ENCODE peak calls at places on chromosomes 5 and 9, in seven cellular contexts. One of them, this sample, is unnamed.
A peak's percentile ranks its signal among the peaks of the same experiment; 100 is the strongest.

GRCh38 chr9:2729003-2729402 is 11.7 kb downstream of the KCNV2 start:
- DNase-seq in activated CD8-positive, alpha-beta memory T cell treated with anti-CD3 and anti-CD28 coated beads for 48 hours: no peak
- DNase-seq in stimulated activated CD8-positive, alpha-beta memory T cell treated with anti-CD3 and anti-CD28 coated beads, Interleukin-15, amount 100 ng/mL, for 48 hours: no peak
- DNase-seq in HS-5: peak; percentile 33
- DNase-seq in A673: no peak
- DNase-seq in activated T-cell treated with anti-CD3 and anti-CD28 coated beads for 24 hours: no peak
- DNase-seq in NCI-H2081: no peak
- DNase-seq in this sample: no peak

GRCh38 chr9:87069690-87070089 is 122.4 kb upstream of the GAS1 start:
- DNase-seq in activated CD8-positive, alpha-beta memory T cell treated with anti-CD3 and anti-CD28 coated beads for 48 hours: no peak
- DNase-seq in stimulated activated CD8-positive, alpha-beta memory T cell treated with anti-CD3 and anti-CD28 coated beads, Interleukin-15, amount 100 ng/mL, for 48 hours: no peak
- DNase-seq in HS-5: no peak
- DNase-seq in A673: no peak
- DNase-seq in activated T-cell treated with anti-CD3 and anti-CD28 coated beads for 24 hours: no peak
- DNase-seq in NCI-H2081: no peak
- DNase-seq in this sample: no peak

GRCh38 chr5:17316973-17317459 is 99.6 kb downstream of the BASP1 start:
- DNase-seq in activated CD8-positive, alpha-beta memory T cell treated with anti-CD3 and anti-CD28 coated beads for 48 hours: no peak
- DNase-seq in stimulated activated CD8-positive, alpha-beta memory T cell treated with anti-CD3 and anti-CD28 coated beads, Interleukin-15, amount 100 ng/mL, for 48 hours: no peak
- DNase-seq in HS-5: no peak
- DNase-seq in A673: peak; percentile 65
- DNase-seq in activated T-cell treated with anti-CD3 and anti-CD28 coated beads for 24 hours: no peak
- DNase-seq in NCI-H2081: no peak
- DNase-seq in this sample: no peak

GRCh38 chr5:67214713-67215591 is 18.4 kb upstream of the CD180 start:
- DNase-seq in activated CD8-positive, alpha-beta memory T cell treated with anti-CD3 and anti-CD28 coated beads for 48 hours: no peak
- DNase-seq in stimulated activated CD8-positive, alpha-beta memory T cell treated with anti-CD3 and anti-CD28 coated beads, Interleukin-15, amount 100 ng/mL, for 48 hours: no peak
- DNase-seq in HS-5: no peak
- DNase-seq in A673: no peak
- DNase-seq in activated T-cell treated with anti-CD3 and anti-CD28 coated beads for 24 hours: no peak
- DNase-seq in NCI-H2081: no peak
- DNase-seq in this sample: no peak

GRCh38 chr9:108093773-108094675 is 604.5 kb upstream of the KLF4 start:
- DNase-seq in activated CD8-positive, alpha-beta memory T cell treated with anti-CD3 and anti-CD28 coated beads for 48 hours: no peak
- DNase-seq in stimulated activated CD8-positive, alpha-beta memory T cell treated with anti-CD3 and anti-CD28 coated beads, Interleukin-15, amount 100 ng/mL, for 48 hours: no peak
- DNase-seq in HS-5: no peak
- DNase-seq in A673: no peak
- DNase-seq in activated T-cell treated with anti-CD3 and anti-CD28 coated beads for 24 hours: no peak
- DNase-seq in NCI-H2081: no peak
- DNase-seq in this sample: no peak

GRCh38 chr5:175658299-175659145 is 651 bp downstream of the HRH2 start:
- DNase-seq in activated CD8-positive, alpha-beta memory T cell treated with anti-CD3 and anti-CD28 coated beads for 48 hours: no peak
- DNase-seq in stimulated activated CD8-positive, alpha-beta memory T cell treated with anti-CD3 and anti-CD28 coated beads, Interleukin-15, amount 100 ng/mL, for 48 hours: no peak
- DNase-seq in HS-5: no peak
- DNase-seq in A673: no peak
- DNase-seq in activated T-cell treated with anti-CD3 and anti-CD28 coated beads for 24 hours: peak; percentile 32
- DNase-seq in NCI-H2081: no peak
- DNase-seq in this sample: no peak

GRCh38 chr9:127092041-127092608 is 30.3 kb downstream of the ANGPTL2 start:
- DNase-seq in activated CD8-positive, alpha-beta memory T cell treated with anti-CD3 and anti-CD28 coated beads for 48 hours: no peak
- DNase-seq in stimulated activated CD8-positive, alpha-beta memory T cell treated with anti-CD3 and anti-CD28 coated beads, Interleukin-15, amount 100 ng/mL, for 48 hours: no peak
- DNase-seq in HS-5: no peak
- DNase-seq in A673: no peak
- DNase-seq in activated T-cell treated with anti-CD3 and anti-CD28 coated beads for 24 hours: no peak
- DNase-seq in NCI-H2081: no peak
- DNase-seq in this sample: no peak

GRCh38 chr5:3905521-3905920 is 309.9 kb downstream of the IRX1 start:
- DNase-seq in activated CD8-positive, alpha-beta memory T cell treated with anti-CD3 and anti-CD28 coated beads for 48 hours: no peak
- DNase-seq in stimulated activated CD8-positive, alpha-beta memory T cell treated with anti-CD3 and anti-CD28 coated beads, Interleukin-15, amount 100 ng/mL, for 48 hours: no peak
- DNase-seq in HS-5: no peak
- DNase-seq in A673: no peak
- DNase-seq in activated T-cell treated with anti-CD3 and anti-CD28 coated beads for 24 hours: no peak
- DNase-seq in NCI-H2081: no peak
- DNase-seq in this sample: no peak

GRCh38 chr9:91122755-91123154 is 239.0 kb downstream of the AUH start:
- DNase-seq in activated CD8-positive, alpha-beta memory T cell treated with anti-CD3 and anti-CD28 coated beads for 48 hours: no peak
- DNase-seq in stimulated activated CD8-positive, alpha-beta memory T cell treated with anti-CD3 and anti-CD28 coated beads, Interleukin-15, amount 100 ng/mL, for 48 hours: no peak
- DNase-seq in HS-5: no peak
- DNase-seq in A673: no peak
- DNase-seq in activated T-cell treated with anti-CD3 and anti-CD28 coated beads for 24 hours: no peak
- DNase-seq in NCI-H2081: no peak
- DNase-seq in this sample: no peak

GRCh38 chr9:105246656-105247162 is 2.3 kb downstream of the SLC44A1 start:
- DNase-seq in activated CD8-positive, alpha-beta memory T cell treated with anti-CD3 and anti-CD28 coated beads for 48 hours: no peak
- DNase-seq in stimulated activated CD8-positive, alpha-beta memory T cell treated with anti-CD3 and anti-CD28 coated beads, Interleukin-15, amount 100 ng/mL, for 48 hours: no peak
- DNase-seq in HS-5: no peak
- DNase-seq in A673: no peak
- DNase-seq in activated T-cell treated with anti-CD3 and anti-CD28 coated beads for 24 hours: no peak
- DNase-seq in NCI-H2081: no peak
- DNase-seq in this sample: no peak

GRCh38 chr5:91225848-91226686 is 157.1 kb downstream of the ARRDC3 start:
- DNase-seq in activated CD8-positive, alpha-beta memory T cell treated with anti-CD3 and anti-CD28 coated beads for 48 hours: peak; percentile 8
- DNase-seq in stimulated activated CD8-positive, alpha-beta memory T cell treated with anti-CD3 and anti-CD28 coated beads, Interleukin-15, amount 100 ng/mL, for 48 hours: peak; percentile 8
- DNase-seq in HS-5: no peak
- DNase-seq in A673: no peak
- DNase-seq in activated T-cell treated with anti-CD3 and anti-CD28 coated beads for 24 hours: peak; percentile 44
- DNase-seq in NCI-H2081: peak; percentile 12
- DNase-seq in this sample: no peak

GRCh38 chr5:35853652-35854051 is 3.0 kb upstream of the IL7R start:
- DNase-seq in activated CD8-positive, alpha-beta memory T cell treated with anti-CD3 and anti-CD28 coated beads for 48 hours: no peak
- DNase-seq in stimulated activated CD8-positive, alpha-beta memory T cell treated with anti-CD3 and anti-CD28 coated beads, Interleukin-15, amount 100 ng/mL, for 48 hours: peak; percentile 61
- DNase-seq in HS-5: no peak
- DNase-seq in A673: no peak
- DNase-seq in activated T-cell treated with anti-CD3 and anti-CD28 coated beads for 24 hours: no peak
- DNase-seq in NCI-H2081: no peak
- DNase-seq in this sample: no peak

GRCh38 chr9:95771556-95772280 is 103.8 kb upstream of the ERCC6L2 start:
- DNase-seq in activated CD8-positive, alpha-beta memory T cell treated with anti-CD3 and anti-CD28 coated beads for 48 hours: no peak
- DNase-seq in stimulated activated CD8-positive, alpha-beta memory T cell treated with anti-CD3 and anti-CD28 coated beads, Interleukin-15, amount 100 ng/mL, for 48 hours: no peak
- DNase-seq in HS-5: no peak
- DNase-seq in A673: peak; percentile 50
- DNase-seq in activated T-cell treated with anti-CD3 and anti-CD28 coated beads for 24 hours: no peak
- DNase-seq in NCI-H2081: peak; percentile 25
- DNase-seq in this sample: peak; percentile 45

GRCh38 chr5:124231240-124231639 is 515.2 kb downstream of the ZNF608 start:
- DNase-seq in activated CD8-positive, alpha-beta memory T cell treated with anti-CD3 and anti-CD28 coated beads for 48 hours: no peak
- DNase-seq in stimulated activated CD8-positive, alpha-beta memory T cell treated with anti-CD3 and anti-CD28 coated beads, Interleukin-15, amount 100 ng/mL, for 48 hours: no peak
- DNase-seq in HS-5: no peak
- DNase-seq in A673: no peak
- DNase-seq in activated T-cell treated with anti-CD3 and anti-CD28 coated beads for 24 hours: no peak
- DNase-seq in NCI-H2081: no peak
- DNase-seq in this sample: no peak

GRCh38 chr9:119675951-119676350 is 306.7 kb upstream of the BRINP1 start:
- DNase-seq in activated CD8-positive, alpha-beta memory T cell treated with anti-CD3 and anti-CD28 coated beads for 48 hours: no peak
- DNase-seq in stimulated activated CD8-positive, alpha-beta memory T cell treated with anti-CD3 and anti-CD28 coated beads, Interleukin-15, amount 100 ng/mL, for 48 hours: no peak
- DNase-seq in HS-5: no peak
- DNase-seq in A673: no peak
- DNase-seq in activated T-cell treated with anti-CD3 and anti-CD28 coated beads for 24 hours: no peak
- DNase-seq in NCI-H2081: peak; percentile 84
- DNase-seq in this sample: no peak

GRCh38 chr5:149153751-149154610 is 12.7 kb downstream of the ABLIM3 start:
- DNase-seq in activated CD8-positive, alpha-beta memory T cell treated with anti-CD3 and anti-CD28 coated beads for 48 hours: no peak
- DNase-seq in stimulated activated CD8-positive, alpha-beta memory T cell treated with anti-CD3 and anti-CD28 coated beads, Interleukin-15, amount 100 ng/mL, for 48 hours: no peak
- DNase-seq in HS-5: no peak
- DNase-seq in A673: no peak
- DNase-seq in activated T-cell treated with anti-CD3 and anti-CD28 coated beads for 24 hours: no peak
- DNase-seq in NCI-H2081: no peak
- DNase-seq in this sample: no peak

GRCh38 chr9:68852941-68853340 is 147.9 kb downstream of the PIP5K1B start:
- DNase-seq in activated CD8-positive, alpha-beta memory T cell treated with anti-CD3 and anti-CD28 coated beads for 48 hours: no peak
- DNase-seq in stimulated activated CD8-positive, alpha-beta memory T cell treated with anti-CD3 and anti-CD28 coated beads, Interleukin-15, amount 100 ng/mL, for 48 hours: no peak
- DNase-seq in HS-5: no peak
- DNase-seq in A673: no peak
- DNase-seq in activated T-cell treated with anti-CD3 and anti-CD28 coated beads for 24 hours: no peak
- DNase-seq in NCI-H2081: no peak
- DNase-seq in this sample: no peak

GRCh38 chr5:107853696-107854095 is 183.0 kb upstream of the EFNA5 start:
- DNase-seq in activated CD8-positive, alpha-beta memory T cell treated with anti-CD3 and anti-CD28 coated beads for 48 hours: no peak
- DNase-seq in stimulated activated CD8-positive, alpha-beta memory T cell treated with anti-CD3 and anti-CD28 coated beads, Interleukin-15, amount 100 ng/mL, for 48 hours: no peak
- DNase-seq in HS-5: no peak
- DNase-seq in A673: no peak
- DNase-seq in activated T-cell treated with anti-CD3 and anti-CD28 coated beads for 24 hours: no peak
- DNase-seq in NCI-H2081: no peak
- DNase-seq in this sample: no peak

GRCh38 chr9:137972988-137973470 is 95.4 kb downstream of the CACNA1B start:
- DNase-seq in activated CD8-positive, alpha-beta memory T cell treated with anti-CD3 and anti-CD28 coated beads for 48 hours: no peak
- DNase-seq in stimulated activated CD8-positive, alpha-beta memory T cell treated with anti-CD3 and anti-CD28 coated beads, Interleukin-15, amount 100 ng/mL, for 48 hours: no peak
- DNase-seq in HS-5: no peak
- DNase-seq in A673: no peak
- DNase-seq in activated T-cell treated with anti-CD3 and anti-CD28 coated beads for 24 hours: no peak
- DNase-seq in NCI-H2081: no peak
- DNase-seq in this sample: no peak

GRCh38 chr5:93461751-93462150 is 119.3 kb downstream of the NR2F1-AS1 start:
- DNase-seq in activated CD8-positive, alpha-beta memory T cell treated with anti-CD3 and anti-CD28 coated beads for 48 hours: no peak
- DNase-seq in stimulated activated CD8-positive, alpha-beta memory T cell treated with anti-CD3 and anti-CD28 coated beads, Interleukin-15, amount 100 ng/mL, for 48 hours: no peak
- DNase-seq in HS-5: peak; percentile 28
- DNase-seq in A673: no peak
- DNase-seq in activated T-cell treated with anti-CD3 and anti-CD28 coated beads for 24 hours: no peak
- DNase-seq in NCI-H2081: no peak
- DNase-seq in this sample: no peak

GRCh38 chr9:37507586-37508134 is 21.9 kb downstream of the POLR1E start:
- DNase-seq in activated CD8-positive, alpha-beta memory T cell treated with anti-CD3 and anti-CD28 coated beads for 48 hours: no peak
- DNase-seq in stimulated activated CD8-positive, alpha-beta memory T cell treated with anti-CD3 and anti-CD28 coated beads, Interleukin-15, amount 100 ng/mL, for 48 hours: no peak
- DNase-seq in HS-5: no peak
- DNase-seq in A673: no peak
- DNase-seq in activated T-cell treated with anti-CD3 and anti-CD28 coated beads for 24 hours: no peak
- DNase-seq in NCI-H2081: no peak
- DNase-seq in this sample: no peak

GRCh38 chr9:111533099-111533785 is 8.3 kb downstream of the ZNF483 start:
- DNase-seq in activated CD8-positive, alpha-beta memory T cell treated with anti-CD3 and anti-CD28 coated beads for 48 hours: no peak
- DNase-seq in stimulated activated CD8-positive, alpha-beta memory T cell treated with anti-CD3 and anti-CD28 coated beads, Interleukin-15, amount 100 ng/mL, for 48 hours: no peak
- DNase-seq in HS-5: no peak
- DNase-seq in A673: no peak
- DNase-seq in activated T-cell treated with anti-CD3 and anti-CD28 coated beads for 24 hours: no peak
- DNase-seq in NCI-H2081: no peak
- DNase-seq in this sample: no peak

GRCh38 chr5:33068786-33069185 is 357.7 kb downstream of the NPR3 start:
- DNase-seq in activated CD8-positive, alpha-beta memory T cell treated with anti-CD3 and anti-CD28 coated beads for 48 hours: no peak
- DNase-seq in stimulated activated CD8-positive, alpha-beta memory T cell treated with anti-CD3 and anti-CD28 coated beads, Interleukin-15, amount 100 ng/mL, for 48 hours: no peak
- DNase-seq in HS-5: no peak
- DNase-seq in A673: no peak
- DNase-seq in activated T-cell treated with anti-CD3 and anti-CD28 coated beads for 24 hours: no peak
- DNase-seq in NCI-H2081: no peak
- DNase-seq in this sample: no peak

GRCh38 chr5:93603711-93604118 is 20.7 kb downstream of the NR2F1 start:
- DNase-seq in activated CD8-positive, alpha-beta memory T cell treated with anti-CD3 and anti-CD28 coated beads for 48 hours: no peak
- DNase-seq in stimulated activated CD8-positive, alpha-beta memory T cell treated with anti-CD3 and anti-CD28 coated beads, Interleukin-15, amount 100 ng/mL, for 48 hours: no peak
- DNase-seq in HS-5: no peak
- DNase-seq in A673: no peak
- DNase-seq in activated T-cell treated with anti-CD3 and anti-CD28 coated beads for 24 hours: no peak
- DNase-seq in NCI-H2081: no peak
- DNase-seq in this sample: no peak

GRCh38 chr5:131640043-131640856 is 5.2 kb upstream of the RAPGEF6 start:
- DNase-seq in activated CD8-positive, alpha-beta memory T cell treated with anti-CD3 and anti-CD28 coated beads for 48 hours: no peak
- DNase-seq in stimulated activated CD8-positive, alpha-beta memory T cell treated with anti-CD3 and anti-CD28 coated beads, Interleukin-15, amount 100 ng/mL, for 48 hours: peak; percentile 53
- DNase-seq in HS-5: no peak
- DNase-seq in A673: no peak
- DNase-seq in activated T-cell treated with anti-CD3 and anti-CD28 coated beads for 24 hours: peak; percentile 53
- DNase-seq in NCI-H2081: no peak
- DNase-seq in this sample: no peak

GRCh38 chr5:107466233-107466769 is 204.4 kb downstream of the EFNA5 start:
- DNase-seq in activated CD8-positive, alpha-beta memory T cell treated with anti-CD3 and anti-CD28 coated beads for 48 hours: no peak
- DNase-seq in stimulated activated CD8-positive, alpha-beta memory T cell treated with anti-CD3 and anti-CD28 coated beads, Interleukin-15, amount 100 ng/mL, for 48 hours: no peak
- DNase-seq in HS-5: peak; percentile 30
- DNase-seq in A673: peak; percentile 40
- DNase-seq in activated T-cell treated with anti-CD3 and anti-CD28 coated beads for 24 hours: no peak
- DNase-seq in NCI-H2081: no peak
- DNase-seq in this sample: peak; percentile 28

GRCh38 chr9:70049672-70050271 is 6.1 kb downstream of the MAMDC2 start:
- DNase-seq in activated CD8-positive, alpha-beta memory T cell treated with anti-CD3 and anti-CD28 coated beads for 48 hours: no peak
- DNase-seq in stimulated activated CD8-positive, alpha-beta memory T cell treated with anti-CD3 and anti-CD28 coated beads, Interleukin-15, amount 100 ng/mL, for 48 hours: no peak
- DNase-seq in HS-5: no peak
- DNase-seq in A673: no peak
- DNase-seq in activated T-cell treated with anti-CD3 and anti-CD28 coated beads for 24 hours: no peak
- DNase-seq in NCI-H2081: no peak
- DNase-seq in this sample: no peak

GRCh38 chr5:1479066-1479465 is 33.8 kb upstream of the SLC6A3 start:
- DNase-seq in activated CD8-positive, alpha-beta memory T cell treated with anti-CD3 and anti-CD28 coated beads for 48 hours: no peak
- DNase-seq in stimulated activated CD8-positive, alpha-beta memory T cell treated with anti-CD3 and anti-CD28 coated beads, Interleukin-15, amount 100 ng/mL, for 48 hours: no peak
- DNase-seq in HS-5: no peak
- DNase-seq in A673: no peak
- DNase-seq in activated T-cell treated with anti-CD3 and anti-CD28 coated beads for 24 hours: no peak
- DNase-seq in NCI-H2081: no peak
- DNase-seq in this sample: no peak

GRCh38 chr5:80191991-80192398 is 63.9 kb downstream of the SERINC5 start:
- DNase-seq in activated CD8-positive, alpha-beta memory T cell treated with anti-CD3 and anti-CD28 coated beads for 48 hours: no peak
- DNase-seq in stimulated activated CD8-positive, alpha-beta memory T cell treated with anti-CD3 and anti-CD28 coated beads, Interleukin-15, amount 100 ng/mL, for 48 hours: no peak
- DNase-seq in HS-5: no peak
- DNase-seq in A673: no peak
- DNase-seq in activated T-cell treated with anti-CD3 and anti-CD28 coated beads for 24 hours: no peak
- DNase-seq in NCI-H2081: peak; percentile 3
- DNase-seq in this sample: no peak

GRCh38 chr9:101995231-101995630 is 256.8 kb upstream of the GRIN3A start:
- DNase-seq in activated CD8-positive, alpha-beta memory T cell treated with anti-CD3 and anti-CD28 coated beads for 48 hours: no peak
- DNase-seq in stimulated activated CD8-positive, alpha-beta memory T cell treated with anti-CD3 and anti-CD28 coated beads, Interleukin-15, amount 100 ng/mL, for 48 hours: no peak
- DNase-seq in HS-5: peak; percentile 48
- DNase-seq in A673: no peak
- DNase-seq in activated T-cell treated with anti-CD3 and anti-CD28 coated beads for 24 hours: no peak
- DNase-seq in NCI-H2081: no peak
- DNase-seq in this sample: no peak

GRCh38 chr9:86720893-86721698 is 226.2 kb downstream of the GAS1 start:
- DNase-seq in activated CD8-positive, alpha-beta memory T cell treated with anti-CD3 and anti-CD28 coated beads for 48 hours: no peak
- DNase-seq in stimulated activated CD8-positive, alpha-beta memory T cell treated with anti-CD3 and anti-CD28 coated beads, Interleukin-15, amount 100 ng/mL, for 48 hours: no peak
- DNase-seq in HS-5: no peak
- DNase-seq in A673: no peak
- DNase-seq in activated T-cell treated with anti-CD3 and anti-CD28 coated beads for 24 hours: no peak
- DNase-seq in NCI-H2081: no peak
- DNase-seq in this sample: no peak

GRCh38 chr5:137888489-137888874 is 775 bp upstream of the PKD2L2 start:
- DNase-seq in activated CD8-positive, alpha-beta memory T cell treated with anti-CD3 and anti-CD28 coated beads for 48 hours: no peak
- DNase-seq in stimulated activated CD8-positive, alpha-beta memory T cell treated with anti-CD3 and anti-CD28 coated beads, Interleukin-15, amount 100 ng/mL, for 48 hours: no peak
- DNase-seq in HS-5: no peak
- DNase-seq in A673: no peak
- DNase-seq in activated T-cell treated with anti-CD3 and anti-CD28 coated beads for 24 hours: no peak
- DNase-seq in NCI-H2081: no peak
- DNase-seq in this sample: no peak

GRCh38 chr9:89674667-89675402 is 70.0 kb downstream of the GADD45G start:
- DNase-seq in activated CD8-positive, alpha-beta memory T cell treated with anti-CD3 and anti-CD28 coated beads for 48 hours: no peak
- DNase-seq in stimulated activated CD8-positive, alpha-beta memory T cell treated with anti-CD3 and anti-CD28 coated beads, Interleukin-15, amount 100 ng/mL, for 48 hours: no peak
- DNase-seq in HS-5: no peak
- DNase-seq in A673: no peak
- DNase-seq in activated T-cell treated with anti-CD3 and anti-CD28 coated beads for 24 hours: no peak
- DNase-seq in NCI-H2081: peak; percentile 97
- DNase-seq in this sample: no peak

GRCh38 chr5:1735320-1735970 is 64.2 kb downstream of the MRPL36 start:
- DNase-seq in activated CD8-positive, alpha-beta memory T cell treated with anti-CD3 and anti-CD28 coated beads for 48 hours: no peak
- DNase-seq in stimulated activated CD8-positive, alpha-beta memory T cell treated with anti-CD3 and anti-CD28 coated beads, Interleukin-15, amount 100 ng/mL, for 48 hours: no peak
- DNase-seq in HS-5: no peak
- DNase-seq in A673: no peak
- DNase-seq in activated T-cell treated with anti-CD3 and anti-CD28 coated beads for 24 hours: no peak
- DNase-seq in NCI-H2081: no peak
- DNase-seq in this sample: no peak

GRCh38 chr5:32419791-32420190 is 24.7 kb downstream of the ZFR start:
- DNase-seq in activated CD8-positive, alpha-beta memory T cell treated with anti-CD3 and anti-CD28 coated beads for 48 hours: no peak
- DNase-seq in stimulated activated CD8-positive, alpha-beta memory T cell treated with anti-CD3 and anti-CD28 coated beads, Interleukin-15, amount 100 ng/mL, for 48 hours: no peak
- DNase-seq in HS-5: no peak
- DNase-seq in A673: no peak
- DNase-seq in activated T-cell treated with anti-CD3 and anti-CD28 coated beads for 24 hours: no peak
- DNase-seq in NCI-H2081: no peak
- DNase-seq in this sample: no peak

This sample was measured in smooth muscle cell of the brain vasculature.